ENCODE peak calls at places on chromosome 10, in five cellular contexts. L is esophagus squamous epithelium, O is IMR-90, Q is sigmoid colon, N is ovary. I is an unnamed sample.

GRCh38 chr10:33621143-33621542 is 286.7 kb upstream of the NRP1 start:
- DNase-seq in L (no peak), O (no peak), Q (no peak), N (no peak), I (no peak)

GRCh38 chr10:48607356-48608278 is 2.7 kb upstream of the ARHGAP22 start:
- DNase-seq in L (no peak), O (peak; percentile 24), Q (peak; percentile 53), N (no peak), I (peak; percentile 77)

GRCh38 chr10:22681783-22682183 is 32.6 kb downstream of the PIP4K2A start:
- DNase-seq in L (no peak), O (peak; percentile 74), Q (no peak), N (no peak), I (no peak)

GRCh38 chr10:86220626-86221025 is 146.0 kb downstream of the GRID1 start:
- DNase-seq in L (no peak), O (no peak), Q (no peak), N (no peak), I (no peak)

GRCh38 chr10:97328646-97329453 is 5.7 kb downstream of the FRAT2 start:
- DNase-seq in L (no peak), O (peak; percentile 49), Q (no peak), N (no peak), I (no peak)

GRCh38 chr10:124911124-124912051 is 30.5 kb upstream of the ZRANB1 start:
- DNase-seq in L (no peak), O (peak; percentile 67), Q (no peak), N (no peak), I (peak; percentile 55)

GRCh38 chr10:125627646-125628045 is 55.3 kb downstream of the TEX36 start:
- DNase-seq in L (no peak), O (no peak), Q (no peak), N (no peak), I (no peak)

GRCh38 chr10:95784279-95784913 is 28.4 kb downstream of the ENTPD1 start:
- DNase-seq in L (no peak), O (no peak), Q (no peak), N (no peak), I (no peak)

GRCh38 chr10:89518876-89519842 is 16.2 kb downstream of the SLC16A12 start:
- DNase-seq in L (no peak), O (peak; percentile 46), Q (peak; percentile 78), N (no peak), I (peak; percentile 69)

GRCh38 chr10:119410361-119411116 is 132.0 kb downstream of the RGS10 start:
- DNase-seq in L (no peak), O (no peak), Q (no peak), N (peak; percentile 67), I (no peak)

GRCh38 chr10:119408969-119409371 is 133.5 kb downstream of the RGS10 start:
- DNase-seq in L (no peak), O (peak; percentile 60), Q (no peak), N (peak; percentile 67), I (no peak)

GRCh38 chr10:119409385-119409784 is 133.1 kb downstream of the RGS10 start:
- DNase-seq in L (no peak), O (no peak), Q (no peak), N (peak; percentile 61), I (no peak)

GRCh38 chr10:119408072-119408471 is 134.4 kb downstream of the RGS10 start:
- DNase-seq in L (no peak), O (no peak), Q (no peak), N (no peak), I (no peak)

DNA sequence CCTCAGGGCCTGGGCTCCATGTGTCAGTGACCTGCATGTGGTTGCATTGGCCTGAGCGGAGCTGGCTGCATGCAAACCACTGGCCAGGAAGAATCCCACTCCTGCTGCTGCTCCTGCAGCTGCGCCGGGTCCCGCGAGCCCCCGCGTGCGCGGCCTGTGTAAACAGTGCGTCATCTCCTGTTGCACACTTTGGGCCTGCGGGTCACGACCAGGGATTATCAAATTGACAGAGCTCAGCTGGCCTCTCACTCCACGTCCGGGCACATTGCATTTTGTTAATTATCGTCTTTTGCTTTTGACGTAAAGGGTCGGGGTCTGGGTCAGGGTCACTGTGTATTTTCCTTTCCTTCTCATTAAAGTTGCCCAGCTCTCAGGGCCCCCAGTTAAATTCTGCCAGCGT is 132.6 kb downstream of the RGS10 start:
- DNase-seq in L (no peak), O (peak; percentile 97), Q (peak; percentile 88), N (peak; percentile 95), I (no peak)
- TF ChIP-seq POLR2A in L (no peak), O (no peak), Q (no peak), N (no peak), I (no peak)

GRCh38 chr10:130111848-130112180 is 1.2 kb upstream of the C10orf143 start:
- DNase-seq in L (no peak), O (no peak), Q (no peak), N (no peak), I (no peak)

GRCh38 chr10:130110236-130111114 is at the start of gene C10orf143:
- DNase-seq in L (peak; percentile 90), O (peak; percentile 96), Q (peak; percentile 99), N (peak; percentile 99), I (peak; percentile 97)

GRCh38 chr10:130109796-130110235 is 814 bp downstream of the C10orf143 start:
- DNase-seq in L (peak; percentile 59), O (peak; percentile 85), Q (peak; percentile 85), N (peak; percentile 66), I (peak; percentile 91)

GRCh38 chr10:130112821-130113220 is 2.2 kb upstream of the C10orf143 start:
- DNase-seq in L (no peak), O (no peak), Q (no peak), N (no peak), I (no peak)

GRCh38 chr10:130111115-130111847 is 651 bp upstream of the C10orf143 start:
- DNase-seq in L (peak; percentile 96), O (peak; percentile 97), Q (peak; percentile 99), N (peak; percentile 95), I (peak; percentile 97)
- TF ChIP-seq CTCF in L (no peak), O (no peak), Q (no peak), N (no peak), I (no peak)

GRCh38 chr10:123136221-123136805 is 543 bp downstream of the HMX3 start:
- DNase-seq in L (no peak), O (no peak), Q (no peak), N (no peak), I (no peak)

GRCh38 chr10:123136806-123137642 is 1.3 kb downstream of the HMX3 start:
- DNase-seq in L (no peak), O (no peak), Q (no peak), N (no peak), I (no peak)

GRCh38 chr10:123134058-123134914 is 1.5 kb upstream of the HMX3 start:
- DNase-seq in L (no peak), O (no peak), Q (no peak), N (no peak), I (no peak)

GRCh38 chr10:123134915-123135414 is 805 bp upstream of the HMX3 start:
- DNase-seq in L (no peak), O (no peak), Q (no peak), N (no peak), I (peak; percentile 79)

GRCh38 chr10:123135415-123136141 is at the start of gene HMX3:
- DNase-seq in L (no peak), O (peak; percentile 23), Q (no peak), N (no peak), I (peak; percentile 83)
- H3K4me3 ChIP-seq in L (peak within 1 kb of the TSS; percentile 61), O (peak within 1 kb of the TSS; percentile 27), Q (no peak within 1 kb of the TSS), N (peak within 1 kb of the TSS; percentile 20), I (peak within 1 kb of the TSS; percentile 13)

GRCh38 chr10:21527634-21528451 is 2.4 kb upstream of the SKIDA1 start:
- DNase-seq in L (no peak), O (peak; percentile 57), Q (no peak), N (no peak), I (no peak)

GRCh38 chr10:21525367-21526183 is at the start of gene SKIDA1:
- DNase-seq in L (no peak), O (peak; percentile 86), Q (peak; percentile 93), N (peak; percentile 96), I (peak; percentile 84)

GRCh38 chr10:21524526-21525366 is 736 bp downstream of the SKIDA1 start:
- DNase-seq in L (no peak), O (peak; percentile 67), Q (no peak), N (no peak), I (no peak)

GRCh38 chr10:21526952-21527633 is 1.6 kb upstream of the SKIDA1 start:
- DNase-seq in L (no peak), O (peak; percentile 58), Q (peak; percentile 83), N (peak; percentile 83), I (peak; percentile 94)

GRCh38 chr10:21526184-21526951 is 886 bp upstream of the SKIDA1 start:
- DNase-seq in L (no peak), O (peak; percentile 64), Q (peak; percentile 93), N (peak; percentile 93), I (peak; percentile 84)
- TF ChIP-seq POLR2A in L (no peak), O (no peak), Q (no peak), N (peak; percentile 37), I (no peak)

GRCh38 chr10:80453392-80453714 is 757 bp upstream of the TSPAN14 start:
- DNase-seq in L (no peak), O (no peak), Q (no peak), N (no peak), I (no peak)
- TF ChIP-seq CTCF in L (no peak), O (no peak), Q (no peak), N (no peak), I (no peak)

GRCh38 chr10:103241262-103242011 is 4.2 kb upstream of the RPEL1 start:
- DNase-seq in L (no peak), O (peak; percentile 50), Q (no peak), N (no peak), I (peak; percentile 86)
- H3K4me3 ChIP-seq in L (peak overlapping the region; percentile 38), O (no peak overlapping the region), Q (no peak overlapping the region), N (no peak overlapping the region), I (no peak overlapping the region)

I was measured in lower leg skin.